ENCODE peak calls at places on chromosomes 12 and 14, in four cellular contexts. E is IMR-90, X is neural progenitor cell, W is AG09309. G is an unnamed sample.

GRCh38 chr12:95351745-95352144 is 122.2 kb upstream of the METAP2 start:
- DNase-seq in E (no peak), X (no peak), W (no peak), G (no peak)

GRCh38 chr14:90593254-90594040 is 196.6 kb downstream of the CALM1 start:
- DNase-seq in E (no peak), X (no peak), W (no peak), G (no peak)

GRCh38 chr12:62806893-62807292 is 128.1 kb downstream of the PPM1H start:
- DNase-seq in E (no peak), X (no peak), W (no peak), G (no peak)

GRCh38 chr14:92832137-92832700 is 38.1 kb downstream of the GOLGA5 start:
- DNase-seq in E (no peak), X (no peak), W (no peak), G (no peak)

GRCh38 chr12:67742461-67742860 is 93.9 kb downstream of the DYRK2 start:
- DNase-seq in E (peak), X (no peak), W (no peak), G (no peak)

GRCh38 chr12:754871-755562 is 2.6 kb downstream of the WNK1 start:
- DNase-seq in E (peak), X (peak), W (no peak), G (no peak)

GRCh38 chr14:62847168-62847567 is 198.1 kb downstream of the KCNH5 start:
- DNase-seq in E (peak), X (no peak), W (no peak), G (no peak)

GRCh38 chr12:109981311-109981710 is 14.9 kb downstream of the GIT2 start:
- DNase-seq in E (no peak), X (no peak), W (no peak), G (no peak)

GRCh38 chr12:10190558-10191388 is 11.9 kb downstream of the TMEM52B start:
- DNase-seq in E (peak), X (peak), W (no peak), G (peak)

GRCh38 chr14:55626131-55626530 is 46.1 kb downstream of the KTN1 start:
- DNase-seq in E (no peak), X (no peak), W (no peak), G (no peak)

GRCh38 chr12:72295744-72296143 is 23.6 kb downstream of the TRHDE start:
- DNase-seq in E (peak), X (no peak), W (no peak), G (no peak)

GRCh38 chr14:53109028-53109687 is 44.0 kb downstream of the DDHD1 start:
- DNase-seq in E (no peak), X (no peak), W (no peak), G (no peak)

GRCh38 chr12:77116277-77116676 is 50.9 kb upstream of the E2F7 start:
- DNase-seq in E (peak), X (no peak), W (no peak), G (no peak)

GRCh38 chr12:22230280-22230794 is 104.2 kb downstream of the ST8SIA1 start:
- DNase-seq in E (peak), X (no peak), W (no peak), G (no peak)

GRCh38 chr12:91506461-91506860 is 323.8 kb upstream of the DCN start:
- DNase-seq in E (no peak), X (no peak), W (no peak), G (no peak)

GRCh38 chr14:29895591-29896043 is 32.0 kb downstream of the PRKD1 start:
- DNase-seq in E (no peak), X (no peak), W (no peak), G (no peak)

GRCh38 chr12:103729499-103729898 is 111.5 kb downstream of the NT5DC3 start:
- DNase-seq in E (no peak), X (no peak), W (no peak), G (no peak)

GRCh38 chr12:110436231-110436630 is 13.9 kb downstream of the ARPC3 start:
- DNase-seq in E (peak), X (no peak), W (no peak), G (no peak)

GRCh38 chr14:104464907-104465306 is 114.7 kb upstream of the C14orf180 start:
- DNase-seq in E (no peak), X (no peak), W (no peak), G (no peak)

GRCh38 chr14:64717870-64718269 is 13.6 kb downstream of the PLEKHG3 start:
- DNase-seq in E (peak), X (no peak), W (no peak), G (peak)

GRCh38 chr12:14948672-14949071 is 10.3 kb upstream of the ERP27 start:
- DNase-seq in E (peak), X (no peak), W (peak), G (no peak)

GRCh38 chr12:123388218-123388947 is 4.5 kb downstream of the KMT5A start:
- DNase-seq in E (peak), X (peak), W (no peak), G (peak)

GRCh38 chr12:100566887-100567637 is 6.4 kb upstream of the GAS2L3 start:
- DNase-seq in E (peak), X (no peak), W (no peak), G (no peak)

GRCh38 chr14:105534586-105534985 is 8.2 kb downstream of the TMEM121 start:
- DNase-seq in E (no peak), X (no peak), W (no peak), G (peak)

GRCh38 chr12:49098035-49098451 is 3.4 kb upstream of the DHH start:
- DNase-seq in E (peak), X (peak), W (no peak), G (no peak)

GRCh38 chr12:12182926-12183325 is 83.9 kb downstream of the LRP6 start:
- DNase-seq in E (peak), X (no peak), W (no peak), G (no peak)

GRCh38 chr14:76550534-76550933 is 174.6 kb downstream of the ESRRB start:
- DNase-seq in E (no peak), X (no peak), W (no peak), G (no peak)

GRCh38 chr12:2034633-2035420 is 18.0 kb upstream of the CACNA1C start:
- DNase-seq in E (peak), X (peak), W (no peak), G (peak)

GRCh38 chr12:111803038-111803626 is 36.4 kb downstream of the ALDH2 start:
- DNase-seq in E (no peak), X (no peak), W (no peak), G (no peak)

GRCh38 chr12:120718055-120718454 is 7.6 kb upstream of the ACADS start:
- DNase-seq in E (no peak), X (no peak), W (no peak), G (peak)

GRCh38 chr12:46473634-46474201 is 101.1 kb upstream of the SLC38A2 start:
- DNase-seq in E (peak), X (no peak), W (peak), G (peak)

GRCh38 chr12:77062846-77063461 is 2.4 kb downstream of the E2F7 start:
- DNase-seq in E (peak), X (no peak), W (no peak), G (no peak)

GRCh38 chr12:109264095-109264942 is 44.8 kb downstream of the FOXN4 start:
- DNase-seq in E (peak), X (peak), W (no peak), G (peak)

GRCh38 chr12:32390572-32391219 is 8.7 kb upstream of the FGD4 start:
- DNase-seq in E (no peak), X (no peak), W (no peak), G (peak)

GRCh38 chr12:3473171-3473570 is 17.8 kb upstream of the PRMT8 start:
- DNase-seq in E (no peak), X (no peak), W (no peak), G (no peak)

GRCh38 chr14:105093426-105094192 is 28.4 kb upstream of the GPR132 start:
- DNase-seq in E (peak), X (peak), W (no peak), G (no peak)

GRCh38 chr12:31849090-31849687 is 110.0 kb upstream of the RESF1 start:
- DNase-seq in E (peak), X (peak), W (no peak), G (no peak)

GRCh38 chr14:61342486-61342885 is 21.1 kb downstream of the PRKCH start:
- DNase-seq in E (no peak), X (no peak), W (no peak), G (no peak)

GRCh38 chr14:48536318-48536717 is 860.9 kb upstream of the MDGA2 start:
- DNase-seq in E (no peak), X (peak), W (no peak), G (no peak)

DNA sequence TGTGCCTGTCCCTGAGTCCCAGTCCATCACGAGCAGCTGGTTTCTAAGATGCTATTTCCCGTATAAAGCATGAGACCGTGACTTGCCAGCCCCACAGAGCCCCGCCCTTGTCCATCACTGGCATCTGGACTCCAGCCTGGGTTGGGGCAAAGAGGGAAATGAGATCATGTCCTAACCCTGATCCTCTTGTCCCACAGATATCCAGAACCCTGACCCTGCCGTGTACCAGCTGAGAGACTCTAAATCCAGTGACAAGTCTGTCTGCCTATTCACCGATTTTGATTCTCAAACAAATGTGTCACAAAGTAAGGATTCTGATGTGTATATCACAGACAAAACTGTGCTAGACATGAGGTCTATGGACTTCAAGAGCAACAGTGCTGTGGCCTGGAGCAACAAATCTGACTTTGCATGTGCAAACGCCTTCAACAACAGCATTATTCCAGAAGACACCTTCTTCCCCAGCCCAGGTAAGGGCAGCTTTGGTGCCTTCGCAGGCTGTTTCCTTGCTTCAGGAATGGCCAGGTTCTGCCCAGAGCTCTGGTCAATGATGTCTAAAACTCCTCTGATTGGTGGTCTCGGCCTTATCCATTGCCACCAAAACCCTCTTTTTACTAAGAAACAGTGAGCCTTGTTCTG is 41.6 kb downstream of the DAD1 start:
- DNase-seq in E (no peak), X (no peak), W (no peak), G (peak)
- H3K4me3 ChIP-seq in E (no peak), X (no peak), W (no peak), G (no peak)

GRCh38 chr12:106759526-106760183 is 14.8 kb upstream of the RIC8B start:
- DNase-seq in E (no peak), X (no peak), W (no peak), G (no peak)
- H3K4me3 ChIP-seq in E (no peak), X (no peak), W (no peak), G (no peak)

DNA sequence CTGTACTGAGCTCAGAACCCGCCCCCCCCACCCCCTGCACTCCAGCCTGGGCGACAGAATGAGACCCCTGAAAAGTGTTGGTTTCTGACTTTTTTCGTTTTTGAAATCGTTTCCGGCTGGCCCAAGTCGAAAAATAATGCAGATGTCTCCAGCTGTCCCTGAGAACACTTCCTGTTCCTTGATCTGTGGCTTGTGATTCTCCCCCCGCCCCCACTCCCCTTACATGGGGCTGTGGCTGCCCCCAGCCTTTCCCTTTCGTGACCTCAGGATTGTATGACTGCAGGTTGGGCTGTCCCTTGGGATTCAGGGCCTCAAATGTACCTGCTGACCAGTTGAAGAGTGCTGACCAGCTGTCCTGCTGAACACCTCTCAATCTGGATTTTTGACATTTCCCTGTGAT is 34.1 kb downstream of the NOC4L start:
- DNase-seq in E (no peak), X (no peak), W (no peak), G (peak)
- H3K4me3 ChIP-seq in E (no peak), X (no peak), W (no peak), G (peak)

GRCh38 chr14:59482120-59482434 is 2.1 kb downstream of the L3HYPDH start:
- DNase-seq in E (no peak), X (no peak), W (no peak), G (no peak)
- H3K4me3 ChIP-seq in E (peak), X (no peak), W (peak), G (peak)

DNA sequence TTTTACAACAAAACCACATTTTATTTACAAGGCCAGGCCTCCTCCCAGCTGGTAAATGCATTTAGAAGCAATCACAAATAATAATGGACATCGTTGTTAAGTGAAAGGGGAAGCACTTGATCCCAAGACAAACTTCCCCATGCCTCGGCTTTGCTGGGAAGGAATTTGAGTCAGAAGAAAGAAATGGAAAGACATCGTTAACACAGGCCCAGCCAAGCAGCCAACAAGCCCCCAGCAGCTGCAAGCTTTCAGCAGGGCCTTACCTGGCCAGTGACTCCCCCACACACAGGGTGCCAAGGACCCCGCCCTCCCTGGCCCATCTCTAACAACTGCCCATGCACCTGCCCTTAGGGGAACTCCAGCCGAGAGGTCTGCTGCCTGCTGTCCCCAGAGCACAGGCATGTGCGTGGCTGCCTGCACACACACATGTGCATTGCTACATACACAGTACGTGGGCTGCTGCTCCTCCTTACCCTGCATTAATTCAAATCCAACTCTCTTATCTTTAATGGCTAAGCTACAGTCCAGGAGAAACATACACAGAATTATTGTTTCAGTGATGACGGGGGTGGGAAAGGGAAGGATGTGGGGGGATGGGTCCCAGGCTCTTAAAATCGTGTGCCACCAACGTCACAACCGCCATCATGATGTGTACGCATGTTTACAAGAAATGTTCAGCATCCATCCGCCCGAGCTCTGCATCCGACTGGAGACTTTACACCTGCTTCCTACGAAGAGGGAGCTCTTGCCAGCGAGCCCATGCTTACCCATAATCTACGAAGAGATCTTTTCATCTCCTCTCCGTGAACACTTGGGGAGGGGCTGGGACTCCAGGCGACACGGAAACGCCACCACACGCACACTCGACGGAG is 9.8 kb downstream of the BCL11B start:
- DNase-seq in E (no peak), X (no peak), W (no peak), G (no peak)
- H3K4me3 ChIP-seq in E (no peak), X (no peak), W (no peak), G (no peak)

G was measured in psoas muscle.